ENCODE peak calls at places on chromosome 18, in ten cellular contexts. M, F, S, G, Y, B, H, J, U and E are unnamed samples.

GRCh38 chr18:48222118-48222517 is 187.1 kb downstream of the ZBTB7C start:
- DNase-seq in S (no peak), H (no peak), U (peak; percentile 49), J (peak; percentile 72), B (peak; percentile 100), M (no peak), Y (no peak), F (peak; percentile 9), G (peak; percentile 15), E (no peak)

GRCh38 chr18:50282521-50283335 is 1.4 kb upstream of the MBD1 start:
- DNase-seq in M (no peak), H (no peak), B (peak; percentile 44), G (no peak), J (no peak), U (no peak), S (no peak), Y (no peak), F (no peak), E (no peak)

GRCh38 chr18:45670281-45670962 is 53.6 kb upstream of the SLC14A1 start:
- DNase-seq in S (peak; percentile 6), F (peak; percentile 43), M (no peak), H (no peak), Y (peak; percentile 85), J (peak; percentile 95), B (no peak), U (peak; percentile 76), G (peak; percentile 45), E (no peak)

GRCh38 chr18:75837316-75837715 is 409.8 kb upstream of the SMIM21 start:
- DNase-seq in G (no peak), U (no peak), Y (no peak), B (no peak), J (no peak), M (no peak), H (no peak), S (no peak), F (no peak), E (no peak)

GRCh38 chr18:26425148-26425531 is 123.2 kb downstream of the KCTD1 start:
- DNase-seq in F (no peak), G (peak; percentile 8), J (no peak), Y (peak; percentile 7), U (no peak), H (no peak), M (no peak), B (peak; percentile 14), S (no peak), E (no peak)

GRCh38 chr18:57853864-57854263 is 50.7 kb upstream of the ATP8B1 start:
- DNase-seq in J (no peak), F (no peak), M (no peak), U (no peak), H (no peak), G (no peak), S (no peak), Y (no peak), B (no peak), E (no peak)

GRCh38 chr18:30177056-30177455 is 865.5 kb downstream of the DSC3 start:
- DNase-seq in Y (no peak), U (peak; percentile 51), S (no peak), G (peak; percentile 61), J (no peak), H (no peak), M (no peak), B (no peak), F (peak; percentile 41), E (no peak)

GRCh38 chr18:27750014-27750413 is 426.9 kb downstream of the CDH2 start:
- DNase-seq in M (peak; percentile 20), B (peak; percentile 83), Y (peak; percentile 28), G (peak; percentile 78), U (peak; percentile 79), F (peak; percentile 77), J (peak; percentile 18), S (no peak), H (no peak), E (peak; percentile 25)

GRCh38 chr18:75255113-75255512 is 44.5 kb downstream of the TSHZ1 start:
- DNase-seq in B (no peak), U (no peak), S (no peak), G (no peak), F (no peak), M (no peak), J (no peak), H (no peak), Y (no peak), E (no peak)

GRCh38 chr18:9707381-9708056 is 582 bp upstream of the RAB31 start:
- DNase-seq in U (no peak), F (peak; percentile 58), G (peak; percentile 51), J (peak; percentile 32), B (peak; percentile 51), S (no peak), H (no peak), Y (peak; percentile 45), M (no peak), E (no peak)

GRCh38 chr18:78296152-78296551 is 683.5 kb upstream of the SALL3 start:
- DNase-seq in M (no peak), B (no peak), J (no peak), H (no peak), Y (no peak), F (no peak), G (no peak), S (no peak), U (no peak), E (no peak)

GRCh38 chr18:39841133-39842041 is 2113.6 kb upstream of the PIK3C3 start:
- DNase-seq in J (no peak), B (peak; percentile 92), F (peak; percentile 77), M (peak; percentile 92), G (peak; percentile 67), H (peak; percentile 10), S (no peak), Y (peak; percentile 50), U (peak; percentile 87), E (peak; percentile 53)

GRCh38 chr18:59884331-59884730 is 15.5 kb upstream of the PMAIP1 start:
- DNase-seq in J (no peak), B (no peak), F (no peak), M (no peak), U (no peak), H (no peak), G (no peak), S (no peak), Y (no peak), E (no peak)

GRCh38 chr18:58990720-58991119 is 126.0 kb downstream of the ZNF532 start:
- DNase-seq in H (no peak), J (no peak), S (no peak), G (no peak), Y (no peak), U (peak; percentile 32), F (no peak), M (no peak), B (no peak), E (no peak)

GRCh38 chr18:58287626-58288289 is 243.7 kb downstream of the NEDD4L start:
- DNase-seq in J (no peak), G (no peak), Y (no peak), S (no peak), F (no peak), B (peak; percentile 28), M (peak; percentile 17), H (no peak), U (peak; percentile 32), E (no peak)

GRCh38 chr18:32362484-32362883 is 108.2 kb downstream of the GAREM1 start:
- DNase-seq in G (no peak), U (no peak), S (no peak), M (no peak), H (no peak), J (no peak), Y (peak; percentile 28), F (no peak), B (no peak), E (no peak)

GRCh38 chr18:47883771-47884413 is 46.6 kb downstream of the SMAD2 start:
- DNase-seq in G (peak; percentile 72), H (no peak), J (no peak), B (no peak), S (no peak), F (no peak), M (no peak), U (peak; percentile 93), Y (peak; percentile 76), E (no peak)

GRCh38 chr18:61842146-61842545 is 50.7 kb downstream of the RNF152 start:
- DNase-seq in M (no peak), H (no peak), G (no peak), F (no peak), Y (no peak), B (no peak), J (no peak), S (no peak), U (peak; percentile 24), E (no peak)

GRCh38 chr18:45775241-45775676 is 50.2 kb upstream of the SIGLEC15 start:
- DNase-seq in G (peak; percentile 89), J (no peak), H (no peak), B (peak; percentile 96), S (peak; percentile 40), U (peak; percentile 51), Y (peak; percentile 63), F (peak; percentile 76), M (peak; percentile 13), E (no peak)

GRCh38 chr18:6476880-6477279 is 62.2 kb upstream of the L3MBTL4 start:
- DNase-seq in M (no peak), B (no peak), U (no peak), G (no peak), H (no peak), S (no peak), J (no peak), F (no peak), Y (no peak), E (no peak)

GRCh38 chr18:63648241-63648640 is 4.2 kb upstream of the SERPINB4 start:
- DNase-seq in G (peak; percentile 85), U (peak; percentile 52), M (no peak), H (no peak), B (no peak), F (no peak), S (no peak), Y (peak; percentile 36), J (no peak), E (no peak)

GRCh38 chr18:58096658-58097057 is 52.6 kb downstream of the NEDD4L start:
- DNase-seq in G (no peak), H (no peak), M (no peak), J (no peak), B (no peak), S (no peak), Y (no peak), F (no peak), U (peak; percentile 41), E (no peak)

GRCh38 chr18:10536270-10536669 is 10.4 kb downstream of the NAPG start:
- DNase-seq in B (no peak), S (no peak), J (no peak), H (no peak), Y (peak; percentile 44), F (no peak), M (no peak), U (peak; percentile 38), G (peak; percentile 54), E (no peak)

GRCh38 chr18:25518716-25519053 is 166.7 kb upstream of the ZNF521 start:
- DNase-seq in Y (no peak), J (peak; percentile 1), F (no peak), S (no peak), M (no peak), U (no peak), B (no peak), H (no peak), G (no peak), E (no peak)

GRCh38 chr18:9792565-9793226 is 84.6 kb downstream of the RAB31 start:
- DNase-seq in S (no peak), Y (no peak), B (peak; percentile 57), J (peak; percentile 52), M (peak; percentile 64), G (peak; percentile 45), F (no peak), U (no peak), H (no peak), E (no peak)

GRCh38 chr18:50194623-50195532 is at the start of gene MYO5B:
- DNase-seq in M (peak; percentile 92), S (peak; percentile 5), J (no peak), U (peak; percentile 8), B (peak; percentile 99), H (peak; percentile 66), F (no peak), Y (no peak), G (no peak), E (peak; percentile 75)

GRCh38 chr18:59459352-59460059 is 100.4 kb upstream of the LMAN1 start:
- DNase-seq in B (peak; percentile 73), F (peak; percentile 43), S (no peak), U (peak; percentile 50), G (peak; percentile 63), Y (peak; percentile 75), H (no peak), M (peak; percentile 22), J (peak; percentile 5), E (no peak)

GRCh38 chr18:69817335-69817935 is 130.2 kb downstream of the CD226 start:
- DNase-seq in U (peak; percentile 91), S (no peak), M (no peak), F (peak; percentile 94), H (no peak), Y (peak; percentile 98), G (peak; percentile 87), B (no peak), J (no peak), E (no peak)